ENCODE peak calls at places on chromosomes 4 and X, in nine cellular contexts. R is SK-N-SH; Q is OCI-LY7; A is HepG2; U is left lung; F is aorta; X is left ventricle myocardium inferior; Y is effector memory CD4-positive, alpha-beta T cell; T is pancreas. O is an unnamed sample.
A peak's percentile ranks its signal among the peaks of the same experiment; 100 is the strongest.

GRCh38 chr4:113026556-113026955 is 22.9 kb upstream of the ANK2 start:
- DNase-seq in R (no peak), F (no peak), X (no peak), Q (no peak), Y (no peak), U (no peak), T (no peak), A (no peak), O (no peak)

GRCh38 chrX:112798736-112799135 is 41.9 kb downstream of the AMOT start:
- DNase-seq in R (no peak), U (no peak), Q (no peak), X (no peak), T (no peak), Y (no peak), F (no peak), A (no peak), O (no peak)

GRCh38 chr4:138222041-138222440 is 20.1 kb downstream of the SLC7A11 start:
- DNase-seq in R (no peak), U (no peak), X (no peak), A (no peak), Y (no peak), F (no peak), T (no peak), Q (no peak), O (no peak)

GRCh38 chr4:83267121-83267834 is 17.3 kb downstream of the COQ2 start:
- DNase-seq in T (no peak), Y (no peak), X (no peak), R (no peak), Q (no peak), F (peak; percentile 81), A (no peak), U (no peak), O (no peak)

GRCh38 chrX:150547511-150548115 is 20.8 kb upstream of the MTM1 start:
- DNase-seq in U (peak; percentile 94), Q (no peak), F (peak; percentile 88), R (peak; percentile 35), Y (no peak), X (peak; percentile 69), T (peak; percentile 81), A (no peak), O (no peak)

GRCh38 chr4:153267915-153268694 is 63.9 kb downstream of the TRIM2 start:
- DNase-seq in T (no peak), U (no peak), F (no peak), X (no peak), Y (no peak), Q (no peak), A (no peak), R (no peak), O (no peak)

GRCh38 chr4:41646862-41647261 is 101.7 kb downstream of the PHOX2B start:
- DNase-seq in U (no peak), R (no peak), T (no peak), F (no peak), A (no peak), Y (no peak), X (no peak), Q (no peak), O (no peak)

GRCh38 chr4:168221298-168221697 is 97.3 kb downstream of the DDX60 start:
- DNase-seq in T (no peak), U (no peak), F (no peak), R (no peak), X (no peak), Y (no peak), A (no peak), Q (no peak), O (no peak)

GRCh38 chr4:10115271-10115656 is 1.3 kb downstream of the WDR1 start:
- DNase-seq in U (no peak), Y (no peak), T (no peak), X (no peak), R (no peak), Q (no peak), F (no peak), A (peak; percentile 82), O (no peak)

GRCh38 chr4:3250438-3250955 is 1.5 kb downstream of the MSANTD1 start:
- DNase-seq in X (no peak), F (peak; percentile 36), R (no peak), U (peak; percentile 90), A (peak; percentile 41), T (peak; percentile 57), Y (no peak), Q (no peak), O (no peak)

GRCh38 chr4:708631-708933 is 3.0 kb downstream of the PCGF3 start:
- DNase-seq in A (no peak), Q (no peak), X (no peak), Y (no peak), F (no peak), R (no peak), U (no peak), T (no peak), O (no peak)

GRCh38 chr4:709348-709747 is 3.7 kb downstream of the PCGF3 start:
- DNase-seq in Q (no peak), A (no peak), X (no peak), Y (no peak), R (no peak), T (no peak), F (no peak), U (no peak), O (no peak)

GRCh38 chr4:710116-710515 is 4.5 kb downstream of the PCGF3 start:
- DNase-seq in T (no peak), Q (no peak), U (no peak), X (no peak), R (no peak), Y (no peak), F (no peak), A (no peak), O (no peak)

GRCh38 chr4:706834-707598 is 1.4 kb downstream of the PCGF3 start:
- DNase-seq in A (no peak), R (no peak), Q (no peak), X (no peak), U (no peak), Y (no peak), T (no peak), F (no peak), O (no peak)

GRCh38 chr4:707929-708630 is 2.4 kb downstream of the PCGF3 start:
- DNase-seq in Y (no peak), F (no peak), Q (no peak), T (no peak), X (no peak), A (no peak), R (no peak), U (no peak), O (no peak)
- H3K4me3 ChIP-seq in Y (no peak overlapping the region), F (no peak overlapping the region), Q (no peak overlapping the region), T (no peak overlapping the region), X (peak overlapping the region; percentile 5), A (peak overlapping the region; percentile 7), R (no peak overlapping the region), U (peak overlapping the region; percentile 6), O (no peak overlapping the region)

DNA sequence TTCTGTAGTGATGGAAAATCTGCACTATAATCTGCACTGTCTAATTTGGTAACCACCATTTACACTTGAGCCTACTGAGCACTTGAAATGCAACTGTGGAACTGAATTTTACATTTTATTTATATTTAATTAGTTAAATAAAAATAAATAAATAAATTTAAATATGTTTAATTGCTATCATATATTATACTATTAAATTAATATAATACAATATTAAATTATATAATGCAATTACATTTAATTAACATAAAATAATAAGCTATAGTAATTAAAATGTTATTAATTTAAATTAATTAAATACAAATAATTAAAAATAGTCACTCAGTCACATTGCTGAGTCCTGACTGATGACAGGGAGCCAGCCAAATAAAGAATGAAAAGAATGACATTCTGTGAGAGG is 170.2 kb upstream of the F9 start:
- DNase-seq in A (no peak), Y (no peak), X (no peak), U (no peak), R (no peak), F (no peak), T (no peak), Q (no peak), O (no peak)
- H3K27ac ChIP-seq in A (no peak overlapping the region), Y (no peak overlapping the region), X (no peak overlapping the region), U (no peak overlapping the region), R (no peak overlapping the region), F (no peak overlapping the region), T (no peak overlapping the region), Q (no peak overlapping the region), O (no peak overlapping the region)

DNA sequence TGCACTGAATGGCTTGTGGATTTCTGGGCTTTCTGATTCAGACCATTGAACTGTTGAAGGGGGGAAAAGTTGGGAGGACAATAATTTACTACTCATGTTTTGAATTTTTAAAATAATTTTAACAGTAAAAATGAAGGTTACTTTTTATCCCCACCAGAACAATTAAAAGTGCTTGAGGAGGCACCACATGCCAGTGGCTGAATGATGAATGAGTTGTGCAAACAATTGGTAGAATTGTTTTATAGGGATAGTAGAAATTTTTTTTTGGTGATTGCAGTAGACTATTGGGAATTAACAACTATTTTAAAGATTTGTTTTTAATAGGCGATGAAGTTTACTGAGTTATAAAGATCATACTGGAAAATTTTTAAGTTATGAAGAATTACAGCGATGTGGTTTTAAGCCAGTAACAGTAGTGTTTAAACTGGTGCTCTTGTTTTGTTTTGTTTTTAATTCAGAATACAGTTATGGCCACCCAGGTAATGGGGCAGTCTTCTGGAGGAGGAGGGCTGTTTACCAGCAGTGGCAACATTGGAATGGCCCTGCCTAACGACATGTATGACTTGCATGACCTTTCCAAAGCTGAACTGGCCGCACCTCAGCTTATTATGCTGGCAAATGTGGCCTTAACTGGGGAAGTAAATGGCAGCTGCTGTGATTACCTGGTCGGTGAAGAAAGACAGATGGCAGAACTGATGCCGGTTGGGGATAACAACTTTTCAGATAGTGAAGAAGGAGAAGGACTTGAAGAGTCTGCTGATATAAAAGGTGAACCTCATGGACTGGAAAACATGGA is 2.7 kb downstream of the REST start:
- DNase-seq in Y (no peak), U (no peak), Q (peak; percentile 16), F (no peak), R (no peak), A (no peak), X (no peak), T (no peak), O (no peak)
- H3K4me3 ChIP-seq in Y (peak overlapping the region; percentile 98), U (peak overlapping the region; percentile 92), Q (peak overlapping the region; percentile 84), F (no peak overlapping the region), R (peak overlapping the region; percentile 88), A (peak overlapping the region; percentile 94), X (peak overlapping the region; percentile 91), T (no peak overlapping the region), O (peak overlapping the region; percentile 92)

GRCh38 chrX:41480508-41481260 is 33.5 kb downstream of the NYX start:
- DNase-seq in Y (no peak), T (no peak), X (no peak), R (no peak), U (no peak), A (no peak), F (no peak), Q (no peak), O (no peak)

GRCh38 chrX:41478397-41478911 is 31.3 kb downstream of the NYX start:
- DNase-seq in Q (no peak), R (no peak), F (no peak), X (no peak), U (no peak), Y (no peak), A (no peak), T (no peak), O (no peak)

GRCh38 chrX:41481264-41482109 is 34.3 kb downstream of the NYX start:
- DNase-seq in Y (no peak), A (peak; percentile 29), R (peak; percentile 55), Q (peak; percentile 48), F (no peak), X (no peak), U (no peak), T (no peak), O (no peak)

GRCh38 chrX:41482153-41482850 is 35.2 kb downstream of the NYX start:
- DNase-seq in Y (no peak), T (no peak), X (no peak), F (no peak), Q (no peak), A (peak; percentile 35), R (no peak), U (no peak), O (no peak)
- H3K27ac ChIP-seq in Y (no peak overlapping the region), T (no peak overlapping the region), X (no peak overlapping the region), F (no peak overlapping the region), Q (no peak overlapping the region), A (no peak overlapping the region), R (no peak overlapping the region), U (no peak overlapping the region), O (no peak overlapping the region)

O was measured in CD8-positive, alpha-beta T cell.